ENCODE peak calls at places on chromosomes 7 and 10, in six cellular contexts. I, F, G, S, A and K are unnamed samples.

GRCh38 chr7:50739744-50740455 is 42.8 kb downstream of the GRB10 start:
- DNase-seq in I (no peak), F (no peak), G (no peak), S (no peak), A (no peak), K (no peak)

GRCh38 chr10:6014241-6014761 is 37.0 kb upstream of the IL15RA start:
- DNase-seq in I (no peak), F (peak; percentile 67), G (peak; percentile 54), S (no peak), A (peak; percentile 44), K (peak; percentile 32)

GRCh38 chr10:66931340-66931948 is 5.6 kb downstream of the LRRTM3 start:
- DNase-seq in I (no peak), F (peak; percentile 87), G (no peak), S (peak; percentile 16), A (peak; percentile 3), K (peak; percentile 60)

GRCh38 chr7:156764016-156764669 is 123.6 kb downstream of the RNF32 start:
- DNase-seq in I (peak; percentile 75), F (peak; percentile 90), G (peak; percentile 85), S (peak; percentile 61), A (no peak), K (peak; percentile 48)

GRCh38 chr7:28507538-28508282 is 95.4 kb downstream of the CREB5 start:
- DNase-seq in I (no peak), F (no peak), G (no peak), S (no peak), A (no peak), K (no peak)

GRCh38 chr7:23357190-23358093 is 58.3 kb downstream of the MALSU1 start:
- DNase-seq in I (no peak), F (peak; percentile 77), G (no peak), S (no peak), A (no peak), K (peak; percentile 9)

GRCh38 chr10:3776796-3777571 is 8.0 kb downstream of the KLF6 start:
- DNase-seq in I (no peak), F (peak; percentile 94), G (peak; percentile 77), S (no peak), A (no peak), K (no peak)

GRCh38 chr7:1024876-1025746 is 19.2 kb upstream of the GPR146 start:
- DNase-seq in I (no peak), F (no peak), G (peak; percentile 38), S (no peak), A (no peak), K (no peak)